ENCODE peak calls at places on chromosomes 5 and 9, in seven cellular contexts. D is iris pigment epithelial cell; P is HFF-Myc; R is NCI-H524 treated with DMSO at 0.1 percent for 48 hours; E is astrocyte of the spinal cord; N is stimulated activated CD8-positive, alpha-beta memory T cell treated with anti-CD3 and anti-CD28 coated beads, Interleukin-12 subunit alpha, Interleukin-12 subunit beta, amount 100 ng/mL, for 4 hours; Z is A549. X is an unnamed sample.

GRCh38 chr9:123267481-123268239 is 726 bp downstream of the STRBP start:
- DNase-seq in Z (no peak), D (no peak), E (no peak), N (peak; percentile 6), P (no peak), R (no peak), X (no peak)

GRCh38 chr5:399296-400281 is 43.4 kb upstream of the EXOC3 start:
- DNase-seq in Z (peak; percentile 47), N (peak; percentile 25), R (peak; percentile 68), E (peak; percentile 92), P (peak; percentile 88), D (peak; percentile 61), X (peak; percentile 97)

GRCh38 chr5:175384724-175385552 is 59.0 kb downstream of the DRD1 start:
- DNase-seq in Z (peak; percentile 27), R (no peak), P (no peak), E (peak; percentile 19), D (no peak), N (no peak), X (no peak)

GRCh38 chr5:157575096-157575872 is at the start of gene ADAM19:
- DNase-seq in P (no peak), Z (peak; percentile 39), R (no peak), D (peak; percentile 63), N (peak; percentile 38), E (peak; percentile 73), X (no peak)

GRCh38 chr9:93256878-93257807 is 73.2 kb downstream of the WNK2 start:
- DNase-seq in P (no peak), N (no peak), E (no peak), Z (no peak), R (no peak), D (no peak), X (no peak)

GRCh38 chr5:150461231-150461630 is 11.7 kb upstream of the RPS14 start:
- DNase-seq in R (peak; percentile 85), D (no peak), N (no peak), P (no peak), E (no peak), Z (no peak), X (no peak)

GRCh38 chr9:111922324-111923013 is 25.9 kb downstream of the UGCG start:
- DNase-seq in Z (no peak), P (no peak), E (no peak), D (no peak), N (no peak), R (no peak), X (no peak)

GRCh38 chr9:15670884-15671283 is 118.0 kb downstream of the CCDC171 start:
- DNase-seq in N (no peak), P (no peak), Z (no peak), R (no peak), D (no peak), E (no peak), X (no peak)

GRCh38 chr5:24347206-24347605 is 297.6 kb downstream of the CDH10 start:
- DNase-seq in E (no peak), Z (no peak), R (no peak), N (no peak), D (no peak), P (no peak), X (no peak)

X was measured in BJ.